ENCODE peak calls at places on chromosome 1, in six cellular contexts. Z is amniotic stem cell; Q is H9; M is activated CD8-positive, alpha-beta memory T cell treated with anti-CD3 and anti-CD28 coated beads, Interleukin-2, amount 10 ng/mL, durations not matched to agents 7 days and 5 days; K is amniotic epithelial cell; H is kidney. D is an unnamed sample.

GRCh38 chr1:7956218-7957032 is 5.1 kb upstream of the PARK7 start:
- DNase-seq in Z (no peak), Q (no peak), M (no peak), K (peak), H (no peak), D (no peak)

GRCh38 chr1:2644171-2644570 is 11.4 kb upstream of the MMEL1 start:
- DNase-seq in Z (no peak), Q (no peak), M (peak), K (no peak), H (peak), D (peak)

GRCh38 chr1:9186976-9187375 is 47.6 kb upstream of the H6PD start:
- DNase-seq in Z (no peak), Q (no peak), M (no peak), K (no peak), H (no peak), D (no peak)

GRCh38 chr1:115559987-115560386 is 81.8 kb upstream of the VANGL1 start:
- DNase-seq in Z (no peak), Q (no peak), M (no peak), K (peak), H (no peak), D (no peak)

GRCh38 chr1:228373681-228374571 is 32.7 kb downstream of the TRIM11 start:
- DNase-seq in Z (no peak), Q (no peak), M (no peak), K (no peak), H (peak), D (peak)

GRCh38 chr1:179025975-179026812 is 500 bp downstream of the FAM20B start:
- DNase-seq in Z (no peak), Q (peak), M (peak), K (peak), H (peak), D (peak)

GRCh38 chr1:25255711-25256577 is 8.7 kb upstream of the RSRP1 start:
- DNase-seq in Z (no peak), Q (no peak), M (no peak), K (no peak), H (no peak), D (no peak)

GRCh38 chr1:54017979-54018378 is at the start of gene LDLRAD1:
- DNase-seq in Z (no peak), Q (peak), M (no peak), K (no peak), H (peak), D (no peak)

GRCh38 chr1:51417496-51418383 is 87.4 kb upstream of the TTC39A start:
- DNase-seq in Z (no peak), Q (no peak), M (no peak), K (peak), H (no peak), D (no peak)

D was measured in H7.